ENCODE peak calls at places on chromosomes 6 and 20, in ten cellular contexts. One of them, this sample, is unnamed.

GRCh38 chr6:46651766-46652165 is 852 bp downstream of the CYP39A1 start:
- DNase-seq in bronchial epithelial cell: peak; percentile 41
- DNase-seq in H1: no peak
- DNase-seq in astrocyte of the cerebellum: no peak
- DNase-seq in GM10248: no peak
- DNase-seq in heart right ventricle: no peak
- DNase-seq in H9: no peak
- DNase-seq in GM23338: no peak
- DNase-seq in uterus: no peak
- DNase-seq in tibial artery: no peak
- DNase-seq in this sample: peak; percentile 3

GRCh38 chr6:6008648-6009421 is 2.1 kb upstream of the NRN1 start:
- DNase-seq in bronchial epithelial cell: no peak
- DNase-seq in H1: no peak
- DNase-seq in astrocyte of the cerebellum: no peak
- DNase-seq in GM10248: peak; percentile 87
- DNase-seq in heart right ventricle: peak; percentile 76
- DNase-seq in H9: peak; percentile 92
- DNase-seq in GM23338: peak; percentile 88
- DNase-seq in uterus: peak; percentile 44
- DNase-seq in tibial artery: peak; percentile 73
- DNase-seq in this sample: no peak

GRCh38 chr6:165766457-165766856 is 103.4 kb upstream of the PDE10A start:
- DNase-seq in bronchial epithelial cell: peak; percentile 76
- DNase-seq in H1: no peak
- DNase-seq in astrocyte of the cerebellum: peak; percentile 12
- DNase-seq in GM10248: no peak
- DNase-seq in heart right ventricle: peak; percentile 24
- DNase-seq in H9: no peak
- DNase-seq in GM23338: no peak
- DNase-seq in uterus: no peak
- DNase-seq in tibial artery: no peak
- DNase-seq in this sample: peak; percentile 82

GRCh38 chr6:100103936-100104335 is 109.9 kb upstream of the MCHR2 start:
- DNase-seq in bronchial epithelial cell: no peak
- DNase-seq in H1: no peak
- DNase-seq in astrocyte of the cerebellum: no peak
- DNase-seq in GM10248: no peak
- DNase-seq in heart right ventricle: no peak
- DNase-seq in H9: no peak
- DNase-seq in GM23338: no peak
- DNase-seq in uterus: no peak
- DNase-seq in tibial artery: no peak
- DNase-seq in this sample: no peak

GRCh38 chr6:6466967-6467761 is 121.4 kb upstream of the LY86 start:
- DNase-seq in bronchial epithelial cell: peak; percentile 99
- DNase-seq in H1: no peak
- DNase-seq in astrocyte of the cerebellum: no peak
- DNase-seq in GM10248: no peak
- DNase-seq in heart right ventricle: no peak
- DNase-seq in H9: no peak
- DNase-seq in GM23338: no peak
- DNase-seq in uterus: no peak
- DNase-seq in tibial artery: no peak
- DNase-seq in this sample: no peak

GRCh38 chr6:38336922-38337321 is 302.8 kb downstream of the BTBD9 start:
- DNase-seq in bronchial epithelial cell: no peak
- DNase-seq in H1: no peak
- DNase-seq in astrocyte of the cerebellum: no peak
- DNase-seq in GM10248: no peak
- DNase-seq in heart right ventricle: no peak
- DNase-seq in H9: no peak
- DNase-seq in GM23338: no peak
- DNase-seq in uterus: no peak
- DNase-seq in tibial artery: no peak
- DNase-seq in this sample: no peak

GRCh38 chr20:63833776-63834544 is 2.9 kb upstream of the ZBTB46 start:
- DNase-seq in bronchial epithelial cell: no peak
- DNase-seq in H1: no peak
- DNase-seq in astrocyte of the cerebellum: no peak
- DNase-seq in GM10248: no peak
- DNase-seq in heart right ventricle: no peak
- DNase-seq in H9: peak; percentile 22
- DNase-seq in GM23338: no peak
- DNase-seq in uterus: no peak
- DNase-seq in tibial artery: no peak
- DNase-seq in this sample: peak; percentile 82

GRCh38 chr20:63682384-63683139 is 13.9 kb upstream of the TNFRSF6B start:
- DNase-seq in bronchial epithelial cell: peak; percentile 98
- DNase-seq in H1: no peak
- DNase-seq in astrocyte of the cerebellum: peak; percentile 83
- DNase-seq in GM10248: no peak
- DNase-seq in heart right ventricle: peak; percentile 80
- DNase-seq in H9: no peak
- DNase-seq in GM23338: no peak
- DNase-seq in uterus: peak; percentile 76
- DNase-seq in tibial artery: peak; percentile 81
- DNase-seq in this sample: peak; percentile 92

GRCh38 chr20:36435799-36436541 is 105.3 kb upstream of the MYL9 start:
- DNase-seq in bronchial epithelial cell: peak; percentile 66
- DNase-seq in H1: peak; percentile 87
- DNase-seq in astrocyte of the cerebellum: no peak
- DNase-seq in GM10248: peak; percentile 82
- DNase-seq in heart right ventricle: peak; percentile 51
- DNase-seq in H9: peak; percentile 96
- DNase-seq in GM23338: peak; percentile 98
- DNase-seq in uterus: peak; percentile 71
- DNase-seq in tibial artery: peak; percentile 43
- DNase-seq in this sample: peak; percentile 53

GRCh38 chr6:77883849-77884248 is 231.0 kb downstream of the MEI4 start:
- DNase-seq in bronchial epithelial cell: peak; percentile 3
- DNase-seq in H1: no peak
- DNase-seq in astrocyte of the cerebellum: no peak
- DNase-seq in GM10248: no peak
- DNase-seq in heart right ventricle: no peak
- DNase-seq in H9: no peak
- DNase-seq in GM23338: no peak
- DNase-seq in uterus: no peak
- DNase-seq in tibial artery: no peak
- DNase-seq in this sample: peak; percentile 18

GRCh38 chr20:45685896-45686295 is 15.9 kb upstream of the WFDC11 start:
- DNase-seq in bronchial epithelial cell: peak; percentile 35
- DNase-seq in H1: peak; percentile 19
- DNase-seq in astrocyte of the cerebellum: no peak
- DNase-seq in GM10248: no peak
- DNase-seq in heart right ventricle: no peak
- DNase-seq in H9: peak; percentile 53
- DNase-seq in GM23338: peak; percentile 68
- DNase-seq in uterus: no peak
- DNase-seq in tibial artery: no peak
- DNase-seq in this sample: peak; percentile 10

GRCh38 chr20:2022163-2022562 is 28.3 kb upstream of the PDYN start:
- DNase-seq in bronchial epithelial cell: peak; percentile 76
- DNase-seq in H1: no peak
- DNase-seq in astrocyte of the cerebellum: no peak
- DNase-seq in GM10248: no peak
- DNase-seq in heart right ventricle: no peak
- DNase-seq in H9: no peak
- DNase-seq in GM23338: no peak
- DNase-seq in uterus: no peak
- DNase-seq in tibial artery: no peak
- DNase-seq in this sample: peak; percentile 11

GRCh38 chr20:38805958-38806854 is 709 bp downstream of the PPP1R16B start:
- DNase-seq in bronchial epithelial cell: no peak
- DNase-seq in H1: no peak
- DNase-seq in astrocyte of the cerebellum: no peak
- DNase-seq in GM10248: peak; percentile 57
- DNase-seq in heart right ventricle: no peak
- DNase-seq in H9: no peak
- DNase-seq in GM23338: peak; percentile 63
- DNase-seq in uterus: no peak
- DNase-seq in tibial artery: no peak
- DNase-seq in this sample: no peak

GRCh38 chr6:7909323-7910276 is 988 bp downstream of the TXNDC5 start:
- DNase-seq in bronchial epithelial cell: no peak
- DNase-seq in H1: no peak
- DNase-seq in astrocyte of the cerebellum: no peak
- DNase-seq in GM10248: peak; percentile 63
- DNase-seq in heart right ventricle: peak; percentile 56
- DNase-seq in H9: peak; percentile 74
- DNase-seq in GM23338: peak; percentile 77
- DNase-seq in uterus: peak; percentile 42
- DNase-seq in tibial artery: peak; percentile 28
- DNase-seq in this sample: peak; percentile 31

GRCh38 chr6:140500864-140501263 is 1126.4 kb upstream of the CITED2 start:
- DNase-seq in bronchial epithelial cell: peak; percentile 53
- DNase-seq in H1: no peak
- DNase-seq in astrocyte of the cerebellum: no peak
- DNase-seq in GM10248: no peak
- DNase-seq in heart right ventricle: no peak
- DNase-seq in H9: no peak
- DNase-seq in GM23338: no peak
- DNase-seq in uterus: no peak
- DNase-seq in tibial artery: no peak
- DNase-seq in this sample: no peak

GRCh38 chr6:14430218-14430617 is 312.6 kb downstream of the CD83 start:
- DNase-seq in bronchial epithelial cell: no peak
- DNase-seq in H1: no peak
- DNase-seq in astrocyte of the cerebellum: no peak
- DNase-seq in GM10248: no peak
- DNase-seq in heart right ventricle: no peak
- DNase-seq in H9: no peak
- DNase-seq in GM23338: no peak
- DNase-seq in uterus: no peak
- DNase-seq in tibial artery: no peak
- DNase-seq in this sample: no peak

GRCh38 chr6:158769696-158770446 is 49.3 kb downstream of the EZR start:
- DNase-seq in bronchial epithelial cell: no peak
- DNase-seq in H1: no peak
- DNase-seq in astrocyte of the cerebellum: peak; percentile 59
- DNase-seq in GM10248: no peak
- DNase-seq in heart right ventricle: peak; percentile 41
- DNase-seq in H9: no peak
- DNase-seq in GM23338: no peak
- DNase-seq in uterus: no peak
- DNase-seq in tibial artery: no peak
- DNase-seq in this sample: peak; percentile 67

GRCh38 chr20:60232380-60232779 is 274.2 kb downstream of the CDH26 start:
- DNase-seq in bronchial epithelial cell: no peak
- DNase-seq in H1: no peak
- DNase-seq in astrocyte of the cerebellum: no peak
- DNase-seq in GM10248: no peak
- DNase-seq in heart right ventricle: no peak
- DNase-seq in H9: no peak
- DNase-seq in GM23338: no peak
- DNase-seq in uterus: no peak
- DNase-seq in tibial artery: no peak
- DNase-seq in this sample: no peak

DNA sequence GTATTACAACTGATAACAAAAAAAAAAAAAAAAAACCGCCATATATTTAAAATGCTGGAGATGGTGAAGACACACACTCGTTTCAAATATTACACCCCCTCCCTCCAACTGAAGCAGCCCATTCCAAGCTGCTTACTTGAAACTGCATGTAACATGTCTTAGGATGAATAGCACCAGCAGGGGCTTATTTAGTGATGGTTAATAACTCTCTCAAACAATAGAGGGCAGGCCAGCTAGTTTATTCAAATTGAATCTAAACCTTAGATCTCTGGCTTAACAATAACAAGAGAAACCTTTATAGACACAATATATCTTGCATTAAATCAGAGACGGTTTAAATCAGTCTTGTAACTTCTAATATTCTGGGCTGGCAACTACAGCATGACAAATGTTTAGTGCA is 9.3 kb upstream of the JPH2 start:
- DNase-seq in bronchial epithelial cell: no peak
- DNase-seq in H1: no peak
- DNase-seq in astrocyte of the cerebellum: no peak
- DNase-seq in GM10248: no peak
- DNase-seq in heart right ventricle: no peak
- DNase-seq in H9: no peak
- DNase-seq in GM23338: no peak
- DNase-seq in uterus: no peak
- DNase-seq in tibial artery: no peak
- DNase-seq in this sample: peak; percentile 39
- TF ChIP-seq CTCF in bronchial epithelial cell: no peak
- TF ChIP-seq CTCF in H1: no peak
- TF ChIP-seq CTCF in astrocyte of the cerebellum: peak; percentile 41
- TF ChIP-seq CTCF in GM10248: no peak
- TF ChIP-seq CTCF in heart right ventricle: no peak
- TF ChIP-seq CTCF in H9: no peak
- TF ChIP-seq CTCF in GM23338: no peak
- TF ChIP-seq CTCF in uterus: no peak
- TF ChIP-seq CTCF in tibial artery: no peak
- TF ChIP-seq CTCF in this sample: peak; percentile 26

GRCh38 chr6:32153252-32153834 is 598 bp upstream of the PPT2 start:
- DNase-seq in bronchial epithelial cell: peak; percentile 47
- DNase-seq in H1: no peak
- DNase-seq in astrocyte of the cerebellum: no peak
- DNase-seq in GM10248: no peak
- DNase-seq in heart right ventricle: peak; percentile 42
- DNase-seq in H9: peak; percentile 82
- DNase-seq in GM23338: peak; percentile 75
- DNase-seq in uterus: peak; percentile 57
- DNase-seq in tibial artery: peak; percentile 46
- DNase-seq in this sample: peak; percentile 48
- TF ChIP-seq CTCF in bronchial epithelial cell: peak; percentile 39
- TF ChIP-seq CTCF in H1: peak; percentile 13
- TF ChIP-seq CTCF in astrocyte of the cerebellum: peak; percentile 41
- TF ChIP-seq CTCF in GM10248: no peak
- TF ChIP-seq CTCF in heart right ventricle: peak; percentile 15
- TF ChIP-seq CTCF in H9: peak; percentile 43
- TF ChIP-seq CTCF in GM23338: no peak
- TF ChIP-seq CTCF in uterus: no peak
- TF ChIP-seq CTCF in tibial artery: no peak
- TF ChIP-seq CTCF in this sample: peak; percentile 53

GRCh38 chr6:71383891-71384489 is 95.4 kb downstream of the OGFRL1 start:
- DNase-seq in bronchial epithelial cell: peak; percentile 57
- DNase-seq in H1: no peak
- DNase-seq in astrocyte of the cerebellum: peak; percentile 64
- DNase-seq in GM10248: peak; percentile 8
- DNase-seq in heart right ventricle: peak; percentile 38
- DNase-seq in H9: no peak
- DNase-seq in GM23338: peak; percentile 77
- DNase-seq in uterus: no peak
- DNase-seq in tibial artery: no peak
- DNase-seq in this sample: peak; percentile 80
- TF ChIP-seq CTCF in bronchial epithelial cell: peak; percentile 37
- TF ChIP-seq CTCF in H1: peak; percentile 50
- TF ChIP-seq CTCF in astrocyte of the cerebellum: no peak
- TF ChIP-seq CTCF in GM10248: peak; percentile 46
- TF ChIP-seq CTCF in heart right ventricle: peak; percentile 59
- TF ChIP-seq CTCF in H9: peak; percentile 80
- TF ChIP-seq CTCF in GM23338: peak; percentile 80
- TF ChIP-seq CTCF in uterus: peak; percentile 52
- TF ChIP-seq CTCF in tibial artery: peak; percentile 71
- TF ChIP-seq CTCF in this sample: peak; percentile 56

DNA sequence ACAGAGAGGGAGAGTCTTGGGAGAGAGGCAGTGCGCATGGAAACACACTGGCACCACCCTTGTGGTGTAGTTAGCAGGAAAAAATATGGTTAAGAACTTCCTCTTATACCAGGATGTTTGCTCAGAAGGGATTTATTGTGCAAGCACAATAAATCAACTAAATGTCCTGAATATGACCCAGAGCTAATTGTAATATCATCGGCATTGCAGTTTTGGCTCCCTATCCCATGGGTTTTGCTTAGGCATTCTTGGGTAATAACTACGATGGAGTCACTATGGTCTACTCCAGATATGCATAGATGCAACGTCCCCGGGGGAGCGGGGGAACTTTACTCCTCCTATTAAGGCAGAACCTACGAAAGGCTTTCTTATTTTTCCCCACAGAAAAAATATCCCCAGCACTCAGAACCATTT is 751.6 kb downstream of the EYS start:
- DNase-seq in bronchial epithelial cell: no peak
- DNase-seq in H1: no peak
- DNase-seq in astrocyte of the cerebellum: no peak
- DNase-seq in GM10248: no peak
- DNase-seq in heart right ventricle: no peak
- DNase-seq in H9: no peak
- DNase-seq in GM23338: no peak
- DNase-seq in uterus: no peak
- DNase-seq in tibial artery: no peak
- DNase-seq in this sample: no peak
- TF ChIP-seq CTCF in bronchial epithelial cell: no peak
- TF ChIP-seq CTCF in H1: no peak
- TF ChIP-seq CTCF in astrocyte of the cerebellum: no peak
- TF ChIP-seq CTCF in GM10248: no peak
- TF ChIP-seq CTCF in heart right ventricle: no peak
- TF ChIP-seq CTCF in H9: no peak
- TF ChIP-seq CTCF in GM23338: no peak
- TF ChIP-seq CTCF in uterus: no peak
- TF ChIP-seq CTCF in tibial artery: no peak
- TF ChIP-seq CTCF in this sample: no peak

This sample was measured in choroid plexus epithelial cell.